ENCODE peak calls at places on chromosomes 4 and X, in four cellular contexts. R, M, Y and X are unnamed samples.

GRCh38 chrX:11770320-11770719 is 12.3 kb downstream of the MSL3 start:
- DNase-seq in R (peak; percentile 68), Y (no peak), M (peak; percentile 61), X (no peak)

GRCh38 chr4:46648088-46648744 is 258.3 kb upstream of the GABRA2 start:
- DNase-seq in Y (no peak), M (peak; percentile 13), R (peak; percentile 64), X (no peak)

GRCh38 chrX:31349515-31349914 is 277.7 kb upstream of the FTHL17 start:
- DNase-seq in M (no peak), R (no peak), Y (no peak), X (no peak)

GRCh38 chr4:156545003-156545785 is 426.4 kb downstream of the PDGFC start:
- DNase-seq in M (peak; percentile 49), Y (peak; percentile 31), R (no peak), X (no peak)

GRCh38 chr4:125582302-125582701 is 267.5 kb downstream of the FAT4 start:
- DNase-seq in Y (no peak), M (peak; percentile 8), R (peak; percentile 28), X (no peak)

GRCh38 chrX:63101879-63102620 is 249.1 kb downstream of the SPIN4 start:
- DNase-seq in R (no peak), M (no peak), Y (no peak), X (no peak)

GRCh38 chr4:97720869-97721432 is 422.3 kb downstream of the STPG2 start:
- DNase-seq in Y (peak; percentile 11), R (no peak), M (no peak), X (no peak)

GRCh38 chr4:122701061-122701460 is 31.4 kb upstream of the BBS12 start:
- DNase-seq in Y (no peak), M (peak; percentile 12), R (peak; percentile 18), X (no peak)

GRCh38 chr4:11635336-11635735 is 206.6 kb upstream of the HS3ST1 start:
- DNase-seq in M (no peak), Y (no peak), R (no peak), X (no peak)

GRCh38 chrX:18889982-18890381 is 93.9 kb downstream of the PHKA2 start:
- DNase-seq in M (no peak), R (no peak), Y (no peak), X (no peak)

GRCh38 chr4:138650917-138651564 is 364.5 kb upstream of the NOCT start:
- DNase-seq in R (no peak), Y (no peak), M (peak; percentile 81), X (no peak)

GRCh38 chrX:49879656-49880277 is 483 bp downstream of the USP27X start:
- DNase-seq in M (peak; percentile 16), R (no peak), Y (no peak), X (no peak)

GRCh38 chrX:11429543-11430085 is 136.4 kb downstream of the AMELX start:
- DNase-seq in Y (no peak), R (no peak), M (no peak), X (no peak)

GRCh38 chr4:17623451-17624001 is 9.1 kb downstream of the MED28 start:
- DNase-seq in Y (no peak), M (peak; percentile 78), R (no peak), X (no peak)

GRCh38 chrX:106606583-106606982 is 5.2 kb upstream of the RADX start:
- DNase-seq in R (no peak), Y (no peak), M (peak; percentile 33), X (no peak)

GRCh38 chr4:97215426-97215825 is 927.9 kb downstream of the STPG2 start:
- DNase-seq in M (no peak), R (no peak), Y (no peak), X (no peak)

GRCh38 chr4:150569384-150569987 is 12.5 kb upstream of the MAB21L2 start:
- DNase-seq in M (peak; percentile 66), R (no peak), Y (no peak), X (no peak)

GRCh38 chrX:24563291-24564010 is 83.7 kb downstream of the PCYT1B start:
- DNase-seq in R (peak; percentile 10), Y (no peak), M (no peak), X (no peak)

GRCh38 chrX:17703201-17703600 is 34.1 kb upstream of the SCML1 start:
- DNase-seq in Y (no peak), M (no peak), R (no peak), X (no peak)
- H3K27ac ChIP-seq in Y (no peak overlapping the region), M (no peak overlapping the region), R (no peak overlapping the region), X (no peak overlapping the region)

DNA sequence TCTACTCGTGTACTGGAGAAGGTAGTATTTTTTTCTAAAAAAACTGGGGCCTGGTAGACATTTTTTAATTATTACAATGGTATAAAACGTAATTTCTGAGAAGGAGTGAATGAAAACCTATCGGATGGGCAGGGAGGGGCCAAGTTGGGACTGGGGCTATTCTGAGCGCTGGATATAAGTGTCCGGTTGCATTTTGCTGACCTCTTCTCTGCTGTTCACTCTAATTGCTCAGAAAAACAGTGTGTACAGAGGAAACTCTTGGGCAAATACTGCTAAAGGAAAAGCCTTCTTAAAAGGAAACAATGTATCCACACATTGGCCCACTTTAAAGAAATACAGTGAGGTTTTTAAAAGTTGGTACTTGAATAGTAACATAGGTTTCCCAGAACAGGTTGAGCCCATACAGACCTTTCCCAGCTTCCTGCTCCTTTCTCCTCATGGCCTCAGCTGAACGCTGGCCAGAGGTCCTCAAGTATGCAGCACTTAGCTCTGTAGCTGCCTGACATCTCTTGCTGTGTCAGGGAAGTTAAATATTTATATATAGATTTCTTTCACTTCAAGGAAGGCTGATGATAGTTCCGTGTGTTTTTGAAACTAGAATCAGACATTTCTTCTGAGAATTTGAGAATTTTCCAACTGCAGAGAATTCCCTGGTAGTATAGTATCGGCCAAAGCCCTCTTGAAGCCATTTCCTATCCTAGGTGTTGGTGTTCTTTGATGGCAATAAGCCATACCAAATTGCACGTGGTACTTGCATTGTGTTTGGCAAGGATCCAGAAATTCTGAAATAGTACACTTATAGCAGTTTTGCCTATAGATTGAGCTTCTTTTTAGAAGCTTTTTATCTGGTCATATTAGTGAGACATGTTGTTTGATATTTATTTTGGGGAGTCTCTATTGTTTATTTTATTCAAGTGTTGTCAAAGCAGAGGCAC is 97.1 kb upstream of the SLC4A4 start:
- DNase-seq in M (no peak), Y (no peak), R (no peak), X (no peak)
- H3K27ac ChIP-seq in M (no peak overlapping the region), Y (no peak overlapping the region), R (no peak overlapping the region), X (no peak overlapping the region)

DNA sequence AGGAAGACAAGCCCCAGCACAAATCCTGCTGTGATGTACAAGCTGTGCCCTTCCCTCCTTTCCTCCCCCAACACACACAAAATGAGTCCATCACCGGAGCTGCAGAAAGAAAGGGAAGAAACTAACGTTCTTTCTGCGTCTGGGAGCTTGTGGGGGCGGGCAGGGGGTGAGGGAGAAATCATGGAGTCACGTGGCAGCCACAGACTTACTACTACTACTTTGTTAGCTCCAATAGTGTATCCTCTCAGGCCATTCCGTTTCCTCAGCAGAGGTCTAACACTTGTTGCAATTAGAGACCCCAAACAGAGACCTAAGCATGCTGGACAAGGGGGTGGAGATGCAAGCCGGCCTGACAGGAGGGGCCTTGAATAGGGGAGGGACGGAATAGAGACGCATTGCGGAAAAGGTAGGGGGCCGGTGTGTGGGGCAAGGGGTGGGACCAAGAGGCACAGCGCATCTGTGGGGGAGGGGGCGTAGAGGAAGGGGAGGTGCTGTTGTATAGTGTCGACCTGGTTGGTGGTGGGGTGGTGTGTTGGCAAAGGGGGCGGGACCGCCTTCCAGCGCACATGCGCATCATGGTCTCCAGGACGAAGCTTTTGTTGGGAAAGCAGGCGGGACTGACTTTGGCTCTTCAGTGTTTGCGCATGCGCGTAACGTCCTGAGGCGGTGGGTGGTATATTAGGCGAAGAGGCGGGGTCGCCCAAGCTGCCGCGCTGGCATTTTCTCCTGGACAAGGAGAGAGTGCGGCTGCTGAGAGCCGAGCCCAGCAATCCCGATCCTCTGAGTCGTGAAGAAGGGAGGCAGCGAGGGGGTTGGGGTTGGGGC is at the start of gene MAGED1:
- DNase-seq in M (peak; percentile 92), R (peak; percentile 94), Y (peak; percentile 71), X (peak; percentile 86)
- H3K27ac ChIP-seq in M (peak within 1 kb of the TSS; percentile 91), R (peak within 1 kb of the TSS; percentile 88), Y (peak within 1 kb of the TSS; percentile 93), X (peak within 1 kb of the TSS; percentile 82)

GRCh38 chr4:41119867-41120295 is 94.5 kb downstream of the APBB2 start:
- DNase-seq in M (no peak), Y (peak; percentile 45), R (no peak), X (no peak)
- H3K27ac ChIP-seq in M (peak overlapping the region; percentile 3), Y (peak overlapping the region; percentile 58), R (no peak overlapping the region), X (peak overlapping the region; percentile 79)

GRCh38 chr4:120007171-120007894 is 59.3 kb downstream of the MAD2L1 start:
- DNase-seq in M (peak; percentile 88), Y (no peak), R (peak; percentile 72), X (no peak)
- H3K27ac ChIP-seq in M (peak overlapping the region; percentile 65), Y (no peak overlapping the region), R (peak overlapping the region; percentile 32), X (no peak overlapping the region)

GRCh38 chrX:65726708-65727107 is 59.3 kb downstream of the MSN start:
- DNase-seq in M (no peak), R (no peak), Y (no peak), X (no peak)

GRCh38 chrX:65718538-65718937 is 51.1 kb downstream of the MSN start:
- DNase-seq in M (no peak), R (no peak), Y (no peak), X (no peak)

GRCh38 chrX:65720580-65720979 is 53.1 kb downstream of the MSN start:
- DNase-seq in Y (no peak), R (no peak), M (no peak), X (no peak)

DNA sequence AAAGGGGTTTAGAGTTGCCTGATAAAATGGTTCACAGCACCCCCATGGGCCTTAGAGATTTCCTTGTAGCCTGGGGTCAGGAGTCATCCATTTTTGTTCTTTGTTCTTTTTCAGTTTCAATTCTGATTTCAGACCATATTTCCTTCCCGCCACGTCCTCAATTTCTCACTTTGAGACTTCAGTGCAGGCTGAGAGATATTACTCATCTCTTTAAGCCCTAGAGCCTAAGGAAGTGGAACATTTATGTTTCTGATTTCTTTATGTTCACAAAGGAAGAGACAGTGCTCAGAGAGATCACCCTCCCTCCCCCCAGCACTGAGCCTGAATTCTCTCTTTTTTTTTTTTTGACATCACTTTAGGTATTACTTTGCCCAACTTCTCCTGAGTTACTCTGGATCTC is 56.3 kb downstream of the MSN start:
- DNase-seq in R (no peak), Y (no peak), M (peak; percentile 38), X (no peak)
- H3K27ac ChIP-seq in R (no peak overlapping the region), Y (no peak overlapping the region), M (peak overlapping the region; percentile 69), X (no peak overlapping the region)

GRCh38 chr4:55078987-55079386 is 46.4 kb downstream of the KDR start:
- DNase-seq in Y (peak; percentile 73), R (peak; percentile 85), M (peak; percentile 93), X (no peak)

GRCh38 chr4:55083771-55084170 is 41.6 kb downstream of the KDR start:
- DNase-seq in M (no peak), Y (no peak), R (no peak), X (no peak)

GRCh38 chr4:55079451-55080173 is 45.8 kb downstream of the KDR start:
- DNase-seq in M (peak; percentile 78), R (peak; percentile 9), Y (no peak), X (no peak)

GRCh38 chr4:55077577-55077976 is 47.8 kb downstream of the KDR start:
- DNase-seq in R (no peak), M (no peak), Y (no peak), X (no peak)

GRCh38 chr4:55080174-55080865 is 45.1 kb downstream of the KDR start:
- DNase-seq in R (no peak), Y (no peak), M (peak; percentile 86), X (no peak)
- H3K27ac ChIP-seq in R (no peak overlapping the region), Y (no peak overlapping the region), M (peak overlapping the region; percentile 82), X (no peak overlapping the region)

DNA sequence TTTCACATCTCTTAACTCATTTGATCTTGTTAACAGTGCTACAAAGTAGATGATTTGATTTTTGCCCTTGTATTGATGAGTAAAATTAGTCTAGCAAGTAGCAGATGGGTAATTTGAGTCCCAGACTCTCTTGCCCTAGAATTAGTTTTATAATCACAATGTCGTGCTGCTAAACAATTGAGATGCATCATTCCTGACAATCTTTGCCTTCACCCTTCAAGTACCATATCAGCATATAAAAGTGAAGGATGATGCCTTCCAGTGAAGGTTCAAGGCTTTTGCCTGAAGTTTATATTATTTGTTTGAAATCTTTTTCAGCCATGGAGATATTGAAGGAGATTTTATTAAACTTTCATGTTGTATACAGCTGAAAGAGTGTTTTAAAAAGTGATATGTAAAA is 141.4 kb downstream of the GRID2 start:
- DNase-seq in R (no peak), M (no peak), Y (no peak), X (no peak)
- H3K27ac ChIP-seq in R (no peak overlapping the region), M (no peak overlapping the region), Y (no peak overlapping the region), X (no peak overlapping the region)